ENCODE peak calls at places on chromosomes 16 and 17, in nine cellular contexts. One of them, this sample, is unnamed.

GRCh38 chr16:15038689-15039088 is 17.2 kb downstream of the NTAN1 start:
- DNase-seq in left cardiac atrium: no peak
- DNase-seq in AG20443: no peak
- DNase-seq in kidney epithelial cell: no peak
- DNase-seq in stimulated activated naive B cell treated with anti-CD40 and anti-IgM and Interleukin-4, amounts not matched to agents 10 μg/mL and 1 μg/mL and 100 μg/mL, for 72 hours: no peak
- DNase-seq in HS-27A: no peak
- DNase-seq in substantia nigra: no peak
- DNase-seq in activated CD8-positive, alpha-beta memory T cell treated with anti-CD3 and anti-CD28 coated beads for 48 hours: no peak
- DNase-seq in stimulated activated CD4-positive, alpha-beta T cell treated with anti-CD3 and anti-CD28 coated beads, Interleukin-2, amount 100 ng/mL, for 4 hours: no peak
- DNase-seq in this sample: no peak

GRCh38 chr17:1267471-1267947 is 2.7 kb upstream of the BHLHA9 start:
- DNase-seq in left cardiac atrium: peak
- DNase-seq in AG20443: no peak
- DNase-seq in kidney epithelial cell: no peak
- DNase-seq in stimulated activated naive B cell treated with anti-CD40 and anti-IgM and Interleukin-4, amounts not matched to agents 10 μg/mL and 1 μg/mL and 100 μg/mL, for 72 hours: no peak
- DNase-seq in HS-27A: no peak
- DNase-seq in substantia nigra: no peak
- DNase-seq in activated CD8-positive, alpha-beta memory T cell treated with anti-CD3 and anti-CD28 coated beads for 48 hours: no peak
- DNase-seq in stimulated activated CD4-positive, alpha-beta T cell treated with anti-CD3 and anti-CD28 coated beads, Interleukin-2, amount 100 ng/mL, for 4 hours: no peak
- DNase-seq in this sample: no peak

GRCh38 chr17:76270770-76271668 is 5.9 kb downstream of the UBALD2 start:
- DNase-seq in left cardiac atrium: no peak
- DNase-seq in AG20443: no peak
- DNase-seq in kidney epithelial cell: no peak
- DNase-seq in stimulated activated naive B cell treated with anti-CD40 and anti-IgM and Interleukin-4, amounts not matched to agents 10 μg/mL and 1 μg/mL and 100 μg/mL, for 72 hours: no peak
- DNase-seq in HS-27A: no peak
- DNase-seq in substantia nigra: no peak
- DNase-seq in activated CD8-positive, alpha-beta memory T cell treated with anti-CD3 and anti-CD28 coated beads for 48 hours: no peak
- DNase-seq in stimulated activated CD4-positive, alpha-beta T cell treated with anti-CD3 and anti-CD28 coated beads, Interleukin-2, amount 100 ng/mL, for 4 hours: no peak
- DNase-seq in this sample: no peak

GRCh38 chr17:73293480-73293911 is 18.3 kb downstream of the CDC42EP4 start:
- DNase-seq in left cardiac atrium: peak
- DNase-seq in AG20443: peak
- DNase-seq in kidney epithelial cell: peak
- DNase-seq in stimulated activated naive B cell treated with anti-CD40 and anti-IgM and Interleukin-4, amounts not matched to agents 10 μg/mL and 1 μg/mL and 100 μg/mL, for 72 hours: no peak
- DNase-seq in HS-27A: no peak
- DNase-seq in substantia nigra: no peak
- DNase-seq in activated CD8-positive, alpha-beta memory T cell treated with anti-CD3 and anti-CD28 coated beads for 48 hours: no peak
- DNase-seq in stimulated activated CD4-positive, alpha-beta T cell treated with anti-CD3 and anti-CD28 coated beads, Interleukin-2, amount 100 ng/mL, for 4 hours: no peak
- DNase-seq in this sample: peak

GRCh38 chr17:81379523-81379942 is 15.7 kb upstream of the BAHCC1 start:
- DNase-seq in left cardiac atrium: no peak
- DNase-seq in AG20443: no peak
- DNase-seq in kidney epithelial cell: no peak
- DNase-seq in stimulated activated naive B cell treated with anti-CD40 and anti-IgM and Interleukin-4, amounts not matched to agents 10 μg/mL and 1 μg/mL and 100 μg/mL, for 72 hours: no peak
- DNase-seq in HS-27A: no peak
- DNase-seq in substantia nigra: no peak
- DNase-seq in activated CD8-positive, alpha-beta memory T cell treated with anti-CD3 and anti-CD28 coated beads for 48 hours: no peak
- DNase-seq in stimulated activated CD4-positive, alpha-beta T cell treated with anti-CD3 and anti-CD28 coated beads, Interleukin-2, amount 100 ng/mL, for 4 hours: no peak
- DNase-seq in this sample: no peak

GRCh38 chr16:30010817-30011504 is at the start of gene DOC2A:
- DNase-seq in left cardiac atrium: no peak
- DNase-seq in AG20443: no peak
- DNase-seq in kidney epithelial cell: no peak
- DNase-seq in stimulated activated naive B cell treated with anti-CD40 and anti-IgM and Interleukin-4, amounts not matched to agents 10 μg/mL and 1 μg/mL and 100 μg/mL, for 72 hours: no peak
- DNase-seq in HS-27A: no peak
- DNase-seq in substantia nigra: no peak
- DNase-seq in activated CD8-positive, alpha-beta memory T cell treated with anti-CD3 and anti-CD28 coated beads for 48 hours: no peak
- DNase-seq in stimulated activated CD4-positive, alpha-beta T cell treated with anti-CD3 and anti-CD28 coated beads, Interleukin-2, amount 100 ng/mL, for 4 hours: no peak
- DNase-seq in this sample: no peak

GRCh38 chr17:49101054-49101534 is 31.5 kb upstream of the B4GALNT2 start:
- DNase-seq in left cardiac atrium: no peak
- DNase-seq in AG20443: no peak
- DNase-seq in kidney epithelial cell: no peak
- DNase-seq in stimulated activated naive B cell treated with anti-CD40 and anti-IgM and Interleukin-4, amounts not matched to agents 10 μg/mL and 1 μg/mL and 100 μg/mL, for 72 hours: no peak
- DNase-seq in HS-27A: no peak
- DNase-seq in substantia nigra: no peak
- DNase-seq in activated CD8-positive, alpha-beta memory T cell treated with anti-CD3 and anti-CD28 coated beads for 48 hours: no peak
- DNase-seq in stimulated activated CD4-positive, alpha-beta T cell treated with anti-CD3 and anti-CD28 coated beads, Interleukin-2, amount 100 ng/mL, for 4 hours: no peak
- DNase-seq in this sample: peak

GRCh38 chr16:49273771-49274170 is 7.9 kb downstream of the CBLN1 start:
- DNase-seq in left cardiac atrium: no peak
- DNase-seq in AG20443: no peak
- DNase-seq in kidney epithelial cell: no peak
- DNase-seq in stimulated activated naive B cell treated with anti-CD40 and anti-IgM and Interleukin-4, amounts not matched to agents 10 μg/mL and 1 μg/mL and 100 μg/mL, for 72 hours: no peak
- DNase-seq in HS-27A: no peak
- DNase-seq in substantia nigra: no peak
- DNase-seq in activated CD8-positive, alpha-beta memory T cell treated with anti-CD3 and anti-CD28 coated beads for 48 hours: no peak
- DNase-seq in stimulated activated CD4-positive, alpha-beta T cell treated with anti-CD3 and anti-CD28 coated beads, Interleukin-2, amount 100 ng/mL, for 4 hours: no peak
- DNase-seq in this sample: no peak

GRCh38 chr17:75110307-75110937 is 653 bp downstream of the ARMC7 start:
- DNase-seq in left cardiac atrium: peak
- DNase-seq in AG20443: no peak
- DNase-seq in kidney epithelial cell: no peak
- DNase-seq in stimulated activated naive B cell treated with anti-CD40 and anti-IgM and Interleukin-4, amounts not matched to agents 10 μg/mL and 1 μg/mL and 100 μg/mL, for 72 hours: no peak
- DNase-seq in HS-27A: no peak
- DNase-seq in substantia nigra: no peak
- DNase-seq in activated CD8-positive, alpha-beta memory T cell treated with anti-CD3 and anti-CD28 coated beads for 48 hours: no peak
- DNase-seq in stimulated activated CD4-positive, alpha-beta T cell treated with anti-CD3 and anti-CD28 coated beads, Interleukin-2, amount 100 ng/mL, for 4 hours: no peak
- DNase-seq in this sample: no peak

GRCh38 chr17:1229891-1230571 is 40.2 kb upstream of the BHLHA9 start:
- DNase-seq in left cardiac atrium: no peak
- DNase-seq in AG20443: no peak
- DNase-seq in kidney epithelial cell: no peak
- DNase-seq in stimulated activated naive B cell treated with anti-CD40 and anti-IgM and Interleukin-4, amounts not matched to agents 10 μg/mL and 1 μg/mL and 100 μg/mL, for 72 hours: no peak
- DNase-seq in HS-27A: no peak
- DNase-seq in substantia nigra: no peak
- DNase-seq in activated CD8-positive, alpha-beta memory T cell treated with anti-CD3 and anti-CD28 coated beads for 48 hours: no peak
- DNase-seq in stimulated activated CD4-positive, alpha-beta T cell treated with anti-CD3 and anti-CD28 coated beads, Interleukin-2, amount 100 ng/mL, for 4 hours: no peak
- DNase-seq in this sample: no peak

GRCh38 chr16:56278196-56278855 is 87.0 kb downstream of the GNAO1 start:
- DNase-seq in left cardiac atrium: no peak
- DNase-seq in AG20443: no peak
- DNase-seq in kidney epithelial cell: no peak
- DNase-seq in stimulated activated naive B cell treated with anti-CD40 and anti-IgM and Interleukin-4, amounts not matched to agents 10 μg/mL and 1 μg/mL and 100 μg/mL, for 72 hours: no peak
- DNase-seq in HS-27A: no peak
- DNase-seq in substantia nigra: no peak
- DNase-seq in activated CD8-positive, alpha-beta memory T cell treated with anti-CD3 and anti-CD28 coated beads for 48 hours: no peak
- DNase-seq in stimulated activated CD4-positive, alpha-beta T cell treated with anti-CD3 and anti-CD28 coated beads, Interleukin-2, amount 100 ng/mL, for 4 hours: no peak
- DNase-seq in this sample: no peak

GRCh38 chr17:74530751-74531150 is 524 bp downstream of the CD300LB start:
- DNase-seq in left cardiac atrium: no peak
- DNase-seq in AG20443: no peak
- DNase-seq in kidney epithelial cell: no peak
- DNase-seq in stimulated activated naive B cell treated with anti-CD40 and anti-IgM and Interleukin-4, amounts not matched to agents 10 μg/mL and 1 μg/mL and 100 μg/mL, for 72 hours: no peak
- DNase-seq in HS-27A: no peak
- DNase-seq in substantia nigra: no peak
- DNase-seq in activated CD8-positive, alpha-beta memory T cell treated with anti-CD3 and anti-CD28 coated beads for 48 hours: no peak
- DNase-seq in stimulated activated CD4-positive, alpha-beta T cell treated with anti-CD3 and anti-CD28 coated beads, Interleukin-2, amount 100 ng/mL, for 4 hours: no peak
- DNase-seq in this sample: no peak

GRCh38 chr16:84947022-84947421 is 64.3 kb downstream of the ZDHHC7 start:
- DNase-seq in left cardiac atrium: no peak
- DNase-seq in AG20443: no peak
- DNase-seq in kidney epithelial cell: no peak
- DNase-seq in stimulated activated naive B cell treated with anti-CD40 and anti-IgM and Interleukin-4, amounts not matched to agents 10 μg/mL and 1 μg/mL and 100 μg/mL, for 72 hours: no peak
- DNase-seq in HS-27A: no peak
- DNase-seq in substantia nigra: no peak
- DNase-seq in activated CD8-positive, alpha-beta memory T cell treated with anti-CD3 and anti-CD28 coated beads for 48 hours: no peak
- DNase-seq in stimulated activated CD4-positive, alpha-beta T cell treated with anti-CD3 and anti-CD28 coated beads, Interleukin-2, amount 100 ng/mL, for 4 hours: no peak
- DNase-seq in this sample: no peak

GRCh38 chr16:88601313-88602036 is 31.3 kb downstream of the ZC3H18 start:
- DNase-seq in left cardiac atrium: no peak
- DNase-seq in AG20443: no peak
- DNase-seq in kidney epithelial cell: no peak
- DNase-seq in stimulated activated naive B cell treated with anti-CD40 and anti-IgM and Interleukin-4, amounts not matched to agents 10 μg/mL and 1 μg/mL and 100 μg/mL, for 72 hours: no peak
- DNase-seq in HS-27A: no peak
- DNase-seq in substantia nigra: no peak
- DNase-seq in activated CD8-positive, alpha-beta memory T cell treated with anti-CD3 and anti-CD28 coated beads for 48 hours: no peak
- DNase-seq in stimulated activated CD4-positive, alpha-beta T cell treated with anti-CD3 and anti-CD28 coated beads, Interleukin-2, amount 100 ng/mL, for 4 hours: no peak
- DNase-seq in this sample: no peak

GRCh38 chr16:3028716-3029319 is 5.0 kb downstream of the THOC6 start:
- DNase-seq in left cardiac atrium: no peak
- DNase-seq in AG20443: no peak
- DNase-seq in kidney epithelial cell: no peak
- DNase-seq in stimulated activated naive B cell treated with anti-CD40 and anti-IgM and Interleukin-4, amounts not matched to agents 10 μg/mL and 1 μg/mL and 100 μg/mL, for 72 hours: no peak
- DNase-seq in HS-27A: no peak
- DNase-seq in substantia nigra: no peak
- DNase-seq in activated CD8-positive, alpha-beta memory T cell treated with anti-CD3 and anti-CD28 coated beads for 48 hours: no peak
- DNase-seq in stimulated activated CD4-positive, alpha-beta T cell treated with anti-CD3 and anti-CD28 coated beads, Interleukin-2, amount 100 ng/mL, for 4 hours: no peak
- DNase-seq in this sample: no peak

GRCh38 chr16:424033-424622 is 1.3 kb upstream of the RAB11FIP3 start:
- DNase-seq in left cardiac atrium: peak
- DNase-seq in AG20443: peak
- DNase-seq in kidney epithelial cell: peak
- DNase-seq in stimulated activated naive B cell treated with anti-CD40 and anti-IgM and Interleukin-4, amounts not matched to agents 10 μg/mL and 1 μg/mL and 100 μg/mL, for 72 hours: no peak
- DNase-seq in HS-27A: peak
- DNase-seq in substantia nigra: peak
- DNase-seq in activated CD8-positive, alpha-beta memory T cell treated with anti-CD3 and anti-CD28 coated beads for 48 hours: no peak
- DNase-seq in stimulated activated CD4-positive, alpha-beta T cell treated with anti-CD3 and anti-CD28 coated beads, Interleukin-2, amount 100 ng/mL, for 4 hours: no peak
- DNase-seq in this sample: peak

GRCh38 chr17:82172461-82173160 is 40.0 kb downstream of the CCDC57 start:
- DNase-seq in left cardiac atrium: no peak
- DNase-seq in AG20443: no peak
- DNase-seq in kidney epithelial cell: no peak
- DNase-seq in stimulated activated naive B cell treated with anti-CD40 and anti-IgM and Interleukin-4, amounts not matched to agents 10 μg/mL and 1 μg/mL and 100 μg/mL, for 72 hours: no peak
- DNase-seq in HS-27A: no peak
- DNase-seq in substantia nigra: no peak
- DNase-seq in activated CD8-positive, alpha-beta memory T cell treated with anti-CD3 and anti-CD28 coated beads for 48 hours: no peak
- DNase-seq in stimulated activated CD4-positive, alpha-beta T cell treated with anti-CD3 and anti-CD28 coated beads, Interleukin-2, amount 100 ng/mL, for 4 hours: no peak
- DNase-seq in this sample: no peak

GRCh38 chr17:10216213-10216982 is 18.0 kb upstream of the GAS7 start:
- DNase-seq in left cardiac atrium: no peak
- DNase-seq in AG20443: no peak
- DNase-seq in kidney epithelial cell: no peak
- DNase-seq in stimulated activated naive B cell treated with anti-CD40 and anti-IgM and Interleukin-4, amounts not matched to agents 10 μg/mL and 1 μg/mL and 100 μg/mL, for 72 hours: no peak
- DNase-seq in HS-27A: no peak
- DNase-seq in substantia nigra: peak
- DNase-seq in activated CD8-positive, alpha-beta memory T cell treated with anti-CD3 and anti-CD28 coated beads for 48 hours: no peak
- DNase-seq in stimulated activated CD4-positive, alpha-beta T cell treated with anti-CD3 and anti-CD28 coated beads, Interleukin-2, amount 100 ng/mL, for 4 hours: no peak
- DNase-seq in this sample: no peak

GRCh38 chr17:37479025-37479424 is 10.7 kb upstream of the DUSP14 start:
- DNase-seq in left cardiac atrium: no peak
- DNase-seq in AG20443: no peak
- DNase-seq in kidney epithelial cell: no peak
- DNase-seq in stimulated activated naive B cell treated with anti-CD40 and anti-IgM and Interleukin-4, amounts not matched to agents 10 μg/mL and 1 μg/mL and 100 μg/mL, for 72 hours: no peak
- DNase-seq in HS-27A: no peak
- DNase-seq in substantia nigra: no peak
- DNase-seq in activated CD8-positive, alpha-beta memory T cell treated with anti-CD3 and anti-CD28 coated beads for 48 hours: no peak
- DNase-seq in stimulated activated CD4-positive, alpha-beta T cell treated with anti-CD3 and anti-CD28 coated beads, Interleukin-2, amount 100 ng/mL, for 4 hours: no peak
- DNase-seq in this sample: no peak

GRCh38 chr17:75506134-75506533 is 9.2 kb downstream of the CASKIN2 start:
- DNase-seq in left cardiac atrium: no peak
- DNase-seq in AG20443: no peak
- DNase-seq in kidney epithelial cell: no peak
- DNase-seq in stimulated activated naive B cell treated with anti-CD40 and anti-IgM and Interleukin-4, amounts not matched to agents 10 μg/mL and 1 μg/mL and 100 μg/mL, for 72 hours: no peak
- DNase-seq in HS-27A: no peak
- DNase-seq in substantia nigra: no peak
- DNase-seq in activated CD8-positive, alpha-beta memory T cell treated with anti-CD3 and anti-CD28 coated beads for 48 hours: no peak
- DNase-seq in stimulated activated CD4-positive, alpha-beta T cell treated with anti-CD3 and anti-CD28 coated beads, Interleukin-2, amount 100 ng/mL, for 4 hours: no peak
- DNase-seq in this sample: no peak

GRCh38 chr17:74527081-74527480 is 4.2 kb downstream of the CD300LB start:
- DNase-seq in left cardiac atrium: no peak
- DNase-seq in AG20443: peak
- DNase-seq in kidney epithelial cell: no peak
- DNase-seq in stimulated activated naive B cell treated with anti-CD40 and anti-IgM and Interleukin-4, amounts not matched to agents 10 μg/mL and 1 μg/mL and 100 μg/mL, for 72 hours: no peak
- DNase-seq in HS-27A: no peak
- DNase-seq in substantia nigra: no peak
- DNase-seq in activated CD8-positive, alpha-beta memory T cell treated with anti-CD3 and anti-CD28 coated beads for 48 hours: no peak
- DNase-seq in stimulated activated CD4-positive, alpha-beta T cell treated with anti-CD3 and anti-CD28 coated beads, Interleukin-2, amount 100 ng/mL, for 4 hours: no peak
- DNase-seq in this sample: no peak

GRCh38 chr17:71084219-71084618 is 914.9 kb downstream of the KCNJ2 start:
- DNase-seq in left cardiac atrium: peak
- DNase-seq in AG20443: peak
- DNase-seq in kidney epithelial cell: no peak
- DNase-seq in stimulated activated naive B cell treated with anti-CD40 and anti-IgM and Interleukin-4, amounts not matched to agents 10 μg/mL and 1 μg/mL and 100 μg/mL, for 72 hours: no peak
- DNase-seq in HS-27A: peak
- DNase-seq in substantia nigra: peak
- DNase-seq in activated CD8-positive, alpha-beta memory T cell treated with anti-CD3 and anti-CD28 coated beads for 48 hours: no peak
- DNase-seq in stimulated activated CD4-positive, alpha-beta T cell treated with anti-CD3 and anti-CD28 coated beads, Interleukin-2, amount 100 ng/mL, for 4 hours: no peak
- DNase-seq in this sample: peak

GRCh38 chr17:76524598-76525512 is 12.7 kb downstream of the CYGB start:
- DNase-seq in left cardiac atrium: peak
- DNase-seq in AG20443: peak
- DNase-seq in kidney epithelial cell: no peak
- DNase-seq in stimulated activated naive B cell treated with anti-CD40 and anti-IgM and Interleukin-4, amounts not matched to agents 10 μg/mL and 1 μg/mL and 100 μg/mL, for 72 hours: no peak
- DNase-seq in HS-27A: no peak
- DNase-seq in substantia nigra: no peak
- DNase-seq in activated CD8-positive, alpha-beta memory T cell treated with anti-CD3 and anti-CD28 coated beads for 48 hours: no peak
- DNase-seq in stimulated activated CD4-positive, alpha-beta T cell treated with anti-CD3 and anti-CD28 coated beads, Interleukin-2, amount 100 ng/mL, for 4 hours: no peak
- DNase-seq in this sample: peak

GRCh38 chr17:66965801-66966528 is 1.5 kb downstream of the CACNG4 start:
- DNase-seq in left cardiac atrium: no peak
- DNase-seq in AG20443: no peak
- DNase-seq in kidney epithelial cell: no peak
- DNase-seq in stimulated activated naive B cell treated with anti-CD40 and anti-IgM and Interleukin-4, amounts not matched to agents 10 μg/mL and 1 μg/mL and 100 μg/mL, for 72 hours: no peak
- DNase-seq in HS-27A: no peak
- DNase-seq in substantia nigra: no peak
- DNase-seq in activated CD8-positive, alpha-beta memory T cell treated with anti-CD3 and anti-CD28 coated beads for 48 hours: no peak
- DNase-seq in stimulated activated CD4-positive, alpha-beta T cell treated with anti-CD3 and anti-CD28 coated beads, Interleukin-2, amount 100 ng/mL, for 4 hours: no peak
- DNase-seq in this sample: no peak

GRCh38 chr17:29145289-29146058 is 34.7 kb downstream of the MYO18A start:
- DNase-seq in left cardiac atrium: peak
- DNase-seq in AG20443: peak
- DNase-seq in kidney epithelial cell: peak
- DNase-seq in stimulated activated naive B cell treated with anti-CD40 and anti-IgM and Interleukin-4, amounts not matched to agents 10 μg/mL and 1 μg/mL and 100 μg/mL, for 72 hours: peak
- DNase-seq in HS-27A: no peak
- DNase-seq in substantia nigra: peak
- DNase-seq in activated CD8-positive, alpha-beta memory T cell treated with anti-CD3 and anti-CD28 coated beads for 48 hours: peak
- DNase-seq in stimulated activated CD4-positive, alpha-beta T cell treated with anti-CD3 and anti-CD28 coated beads, Interleukin-2, amount 100 ng/mL, for 4 hours: peak
- DNase-seq in this sample: peak

GRCh38 chr16:59047114-59047513 is 313.0 kb upstream of the GOT2 start:
- DNase-seq in left cardiac atrium: no peak
- DNase-seq in AG20443: no peak
- DNase-seq in kidney epithelial cell: no peak
- DNase-seq in stimulated activated naive B cell treated with anti-CD40 and anti-IgM and Interleukin-4, amounts not matched to agents 10 μg/mL and 1 μg/mL and 100 μg/mL, for 72 hours: no peak
- DNase-seq in HS-27A: no peak
- DNase-seq in substantia nigra: no peak
- DNase-seq in activated CD8-positive, alpha-beta memory T cell treated with anti-CD3 and anti-CD28 coated beads for 48 hours: no peak
- DNase-seq in stimulated activated CD4-positive, alpha-beta T cell treated with anti-CD3 and anti-CD28 coated beads, Interleukin-2, amount 100 ng/mL, for 4 hours: no peak
- DNase-seq in this sample: no peak

GRCh38 chr16:54126907-54127306 is 159.7 kb downstream of the IRX3 start:
- DNase-seq in left cardiac atrium: no peak
- DNase-seq in AG20443: no peak
- DNase-seq in kidney epithelial cell: no peak
- DNase-seq in stimulated activated naive B cell treated with anti-CD40 and anti-IgM and Interleukin-4, amounts not matched to agents 10 μg/mL and 1 μg/mL and 100 μg/mL, for 72 hours: no peak
- DNase-seq in HS-27A: no peak
- DNase-seq in substantia nigra: no peak
- DNase-seq in activated CD8-positive, alpha-beta memory T cell treated with anti-CD3 and anti-CD28 coated beads for 48 hours: no peak
- DNase-seq in stimulated activated CD4-positive, alpha-beta T cell treated with anti-CD3 and anti-CD28 coated beads, Interleukin-2, amount 100 ng/mL, for 4 hours: no peak
- DNase-seq in this sample: no peak

GRCh38 chr17:48915459-48916282 is 7.5 kb downstream of the UBE2Z start:
- DNase-seq in left cardiac atrium: no peak
- DNase-seq in AG20443: peak
- DNase-seq in kidney epithelial cell: peak
- DNase-seq in stimulated activated naive B cell treated with anti-CD40 and anti-IgM and Interleukin-4, amounts not matched to agents 10 μg/mL and 1 μg/mL and 100 μg/mL, for 72 hours: peak
- DNase-seq in HS-27A: no peak
- DNase-seq in substantia nigra: no peak
- DNase-seq in activated CD8-positive, alpha-beta memory T cell treated with anti-CD3 and anti-CD28 coated beads for 48 hours: peak
- DNase-seq in stimulated activated CD4-positive, alpha-beta T cell treated with anti-CD3 and anti-CD28 coated beads, Interleukin-2, amount 100 ng/mL, for 4 hours: peak
- DNase-seq in this sample: peak

GRCh38 chr17:75404223-75404738 is 1.2 kb downstream of the GRB2 start:
- DNase-seq in left cardiac atrium: peak
- DNase-seq in AG20443: peak
- DNase-seq in kidney epithelial cell: no peak
- DNase-seq in stimulated activated naive B cell treated with anti-CD40 and anti-IgM and Interleukin-4, amounts not matched to agents 10 μg/mL and 1 μg/mL and 100 μg/mL, for 72 hours: peak
- DNase-seq in HS-27A: no peak
- DNase-seq in substantia nigra: peak
- DNase-seq in activated CD8-positive, alpha-beta memory T cell treated with anti-CD3 and anti-CD28 coated beads for 48 hours: no peak
- DNase-seq in stimulated activated CD4-positive, alpha-beta T cell treated with anti-CD3 and anti-CD28 coated beads, Interleukin-2, amount 100 ng/mL, for 4 hours: no peak
- DNase-seq in this sample: peak

GRCh38 chr17:58394534-58395223 is 22.7 kb downstream of the RNF43 start:
- DNase-seq in left cardiac atrium: no peak
- DNase-seq in AG20443: no peak
- DNase-seq in kidney epithelial cell: no peak
- DNase-seq in stimulated activated naive B cell treated with anti-CD40 and anti-IgM and Interleukin-4, amounts not matched to agents 10 μg/mL and 1 μg/mL and 100 μg/mL, for 72 hours: no peak
- DNase-seq in HS-27A: no peak
- DNase-seq in substantia nigra: no peak
- DNase-seq in activated CD8-positive, alpha-beta memory T cell treated with anti-CD3 and anti-CD28 coated beads for 48 hours: no peak
- DNase-seq in stimulated activated CD4-positive, alpha-beta T cell treated with anti-CD3 and anti-CD28 coated beads, Interleukin-2, amount 100 ng/mL, for 4 hours: no peak
- DNase-seq in this sample: no peak

GRCh38 chr16:85833540-85833914 is 34.0 kb downstream of the COX4I1 start:
- DNase-seq in left cardiac atrium: no peak
- DNase-seq in AG20443: no peak
- DNase-seq in kidney epithelial cell: no peak
- DNase-seq in stimulated activated naive B cell treated with anti-CD40 and anti-IgM and Interleukin-4, amounts not matched to agents 10 μg/mL and 1 μg/mL and 100 μg/mL, for 72 hours: no peak
- DNase-seq in HS-27A: no peak
- DNase-seq in substantia nigra: no peak
- DNase-seq in activated CD8-positive, alpha-beta memory T cell treated with anti-CD3 and anti-CD28 coated beads for 48 hours: no peak
- DNase-seq in stimulated activated CD4-positive, alpha-beta T cell treated with anti-CD3 and anti-CD28 coated beads, Interleukin-2, amount 100 ng/mL, for 4 hours: no peak
- DNase-seq in this sample: no peak